ENCODE peak calls at places on chromosome 3, in nine cellular contexts. One of them, this sample, is unnamed.
A peak's percentile ranks its signal among the peaks of the same experiment; 100 is the strongest.

GRCh38 chr3:16841906-16842709 is 42.6 kb upstream of the PLCL2 start:
- DNase-seq in body of pancreas: peak; percentile 61
- DNase-seq in tibial nerve: no peak
- DNase-seq in suprapubic skin: peak; percentile 66
- DNase-seq in nephron progenitor cell: peak; percentile 10
- DNase-seq in adrenal gland: peak; percentile 33
- DNase-seq in endodermal cell: peak; percentile 59
- DNase-seq in stomach: peak; percentile 64
- DNase-seq in fibroblast of pulmonary artery: no peak
- DNase-seq in this sample: no peak

GRCh38 chr3:158709666-158710083 is 22.6 kb downstream of the RARRES1 start:
- DNase-seq in fibroblast of pulmonary artery: peak; percentile 92
- DNase-seq in body of pancreas: peak; percentile 39
- DNase-seq in stomach: no peak
- DNase-seq in nephron progenitor cell: no peak
- DNase-seq in suprapubic skin: no peak
- DNase-seq in tibial nerve: no peak
- DNase-seq in adrenal gland: peak; percentile 64
- DNase-seq in endodermal cell: no peak
- DNase-seq in this sample: no peak

GRCh38 chr3:16455001-16455400 is 58.5 kb downstream of the RFTN1 start:
- DNase-seq in adrenal gland: no peak
- DNase-seq in endodermal cell: no peak
- DNase-seq in nephron progenitor cell: no peak
- DNase-seq in stomach: no peak
- DNase-seq in tibial nerve: peak; percentile 39
- DNase-seq in suprapubic skin: no peak
- DNase-seq in fibroblast of pulmonary artery: no peak
- DNase-seq in body of pancreas: no peak
- DNase-seq in this sample: no peak

GRCh38 chr3:11803977-11804903 is 42.4 kb downstream of the TAMM41 start:
- DNase-seq in adrenal gland: peak; percentile 57
- DNase-seq in body of pancreas: peak; percentile 72
- DNase-seq in endodermal cell: peak; percentile 61
- DNase-seq in fibroblast of pulmonary artery: peak; percentile 75
- DNase-seq in suprapubic skin: no peak
- DNase-seq in nephron progenitor cell: peak; percentile 27
- DNase-seq in tibial nerve: no peak
- DNase-seq in stomach: peak; percentile 42
- DNase-seq in this sample: no peak

GRCh38 chr3:10836676-10837075 is 20.6 kb downstream of the SLC6A11 start:
- DNase-seq in fibroblast of pulmonary artery: no peak
- DNase-seq in tibial nerve: no peak
- DNase-seq in nephron progenitor cell: no peak
- DNase-seq in suprapubic skin: no peak
- DNase-seq in adrenal gland: no peak
- DNase-seq in endodermal cell: no peak
- DNase-seq in stomach: no peak
- DNase-seq in body of pancreas: no peak
- DNase-seq in this sample: no peak

GRCh38 chr3:147267431-147267830 is 138.9 kb downstream of the ZIC4 start:
- DNase-seq in adrenal gland: no peak
- DNase-seq in body of pancreas: no peak
- DNase-seq in endodermal cell: no peak
- DNase-seq in suprapubic skin: no peak
- DNase-seq in tibial nerve: no peak
- DNase-seq in fibroblast of pulmonary artery: no peak
- DNase-seq in stomach: no peak
- DNase-seq in nephron progenitor cell: no peak
- DNase-seq in this sample: no peak

GRCh38 chr3:354433-354832 is 157.9 kb downstream of the CHL1 start:
- DNase-seq in adrenal gland: peak; percentile 38
- DNase-seq in stomach: no peak
- DNase-seq in endodermal cell: peak; percentile 83
- DNase-seq in nephron progenitor cell: peak; percentile 47
- DNase-seq in fibroblast of pulmonary artery: peak; percentile 55
- DNase-seq in tibial nerve: no peak
- DNase-seq in suprapubic skin: no peak
- DNase-seq in body of pancreas: peak; percentile 42
- DNase-seq in this sample: no peak

GRCh38 chr3:57161131-57161538 is 4.0 kb downstream of the IL17RD start:
- DNase-seq in nephron progenitor cell: no peak
- DNase-seq in adrenal gland: no peak
- DNase-seq in stomach: no peak
- DNase-seq in fibroblast of pulmonary artery: peak; percentile 58
- DNase-seq in endodermal cell: no peak
- DNase-seq in suprapubic skin: no peak
- DNase-seq in body of pancreas: no peak
- DNase-seq in tibial nerve: no peak
- DNase-seq in this sample: no peak

GRCh38 chr3:169026543-169027181 is 636.9 kb downstream of the MECOM start:
- DNase-seq in body of pancreas: no peak
- DNase-seq in tibial nerve: no peak
- DNase-seq in adrenal gland: no peak
- DNase-seq in fibroblast of pulmonary artery: peak; percentile 93
- DNase-seq in endodermal cell: no peak
- DNase-seq in suprapubic skin: no peak
- DNase-seq in stomach: no peak
- DNase-seq in nephron progenitor cell: no peak
- DNase-seq in this sample: no peak

GRCh38 chr3:45341876-45342275 is 46.5 kb upstream of the LARS2 start:
- DNase-seq in stomach: no peak
- DNase-seq in body of pancreas: no peak
- DNase-seq in fibroblast of pulmonary artery: no peak
- DNase-seq in endodermal cell: no peak
- DNase-seq in tibial nerve: no peak
- DNase-seq in adrenal gland: no peak
- DNase-seq in nephron progenitor cell: no peak
- DNase-seq in suprapubic skin: no peak
- DNase-seq in this sample: no peak

GRCh38 chr3:71051893-71052687 is 531.4 kb downstream of the FOXP1 start:
- DNase-seq in endodermal cell: no peak
- DNase-seq in adrenal gland: no peak
- DNase-seq in stomach: no peak
- DNase-seq in tibial nerve: no peak
- DNase-seq in fibroblast of pulmonary artery: peak; percentile 62
- DNase-seq in body of pancreas: no peak
- DNase-seq in suprapubic skin: no peak
- DNase-seq in nephron progenitor cell: no peak
- DNase-seq in this sample: no peak

GRCh38 chr3:79257811-79258210 is 510.0 kb downstream of the ROBO1 start:
- DNase-seq in nephron progenitor cell: no peak
- DNase-seq in tibial nerve: no peak
- DNase-seq in stomach: no peak
- DNase-seq in suprapubic skin: no peak
- DNase-seq in adrenal gland: no peak
- DNase-seq in endodermal cell: no peak
- DNase-seq in fibroblast of pulmonary artery: no peak
- DNase-seq in body of pancreas: no peak
- DNase-seq in this sample: no peak

GRCh38 chr3:128447561-128448013 is 19.1 kb downstream of the DNAJB8 start:
- DNase-seq in nephron progenitor cell: no peak
- DNase-seq in endodermal cell: no peak
- DNase-seq in suprapubic skin: no peak
- DNase-seq in adrenal gland: no peak
- DNase-seq in tibial nerve: no peak
- DNase-seq in stomach: no peak
- DNase-seq in body of pancreas: no peak
- DNase-seq in fibroblast of pulmonary artery: no peak
- DNase-seq in this sample: no peak

DNA sequence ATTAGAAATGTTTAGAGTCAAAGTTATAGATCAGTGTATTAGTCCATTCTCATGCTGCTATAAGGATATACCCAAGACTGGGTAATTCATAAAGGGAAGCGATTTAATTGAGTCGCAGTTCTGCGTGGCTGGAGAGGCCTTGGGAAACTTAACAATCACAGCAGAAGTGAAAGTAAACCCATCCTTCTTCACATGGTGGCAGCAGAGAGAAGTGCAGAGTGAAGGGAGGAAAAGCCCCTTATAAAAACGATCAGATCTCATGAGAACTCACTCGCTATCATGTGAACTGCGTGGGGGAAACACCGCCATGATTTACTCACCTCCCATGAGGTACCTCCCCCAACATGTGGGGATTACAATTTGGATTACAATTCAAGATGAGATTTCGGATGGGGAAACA is 871.5 kb downstream of the DIPK2A start:
- DNase-seq in stomach: no peak
- DNase-seq in fibroblast of pulmonary artery: peak; percentile 18
- DNase-seq in endodermal cell: no peak
- DNase-seq in adrenal gland: no peak
- DNase-seq in body of pancreas: no peak
- DNase-seq in suprapubic skin: no peak
- DNase-seq in nephron progenitor cell: no peak
- DNase-seq in tibial nerve: no peak
- DNase-seq in this sample: no peak
- TF ChIP-seq CTCF in stomach: no peak
- TF ChIP-seq CTCF in fibroblast of pulmonary artery: peak; percentile 21
- TF ChIP-seq CTCF in endodermal cell: peak; percentile 51
- TF ChIP-seq CTCF in adrenal gland: no peak
- TF ChIP-seq CTCF in body of pancreas: no peak
- TF ChIP-seq CTCF in suprapubic skin: no peak
- TF ChIP-seq CTCF in nephron progenitor cell: no peak
- TF ChIP-seq CTCF in tibial nerve: no peak
- TF ChIP-seq CTCF in this sample: peak; percentile 20

GRCh38 chr3:49329201-49329600 is 10.7 kb downstream of the USP4 start:
- DNase-seq in endodermal cell: no peak
- DNase-seq in nephron progenitor cell: no peak
- DNase-seq in stomach: no peak
- DNase-seq in fibroblast of pulmonary artery: no peak
- DNase-seq in body of pancreas: no peak
- DNase-seq in adrenal gland: no peak
- DNase-seq in tibial nerve: no peak
- DNase-seq in suprapubic skin: no peak
- DNase-seq in this sample: no peak

GRCh38 chr3:49327485-49327884 is 12.4 kb downstream of the USP4 start:
- DNase-seq in adrenal gland: no peak
- DNase-seq in tibial nerve: no peak
- DNase-seq in nephron progenitor cell: no peak
- DNase-seq in fibroblast of pulmonary artery: peak; percentile 20
- DNase-seq in suprapubic skin: no peak
- DNase-seq in stomach: no peak
- DNase-seq in endodermal cell: no peak
- DNase-seq in body of pancreas: no peak
- DNase-seq in this sample: no peak

GRCh38 chr3:49324768-49325167 is 15.1 kb downstream of the USP4 start:
- DNase-seq in body of pancreas: no peak
- DNase-seq in stomach: no peak
- DNase-seq in endodermal cell: no peak
- DNase-seq in nephron progenitor cell: no peak
- DNase-seq in adrenal gland: no peak
- DNase-seq in tibial nerve: no peak
- DNase-seq in fibroblast of pulmonary artery: no peak
- DNase-seq in suprapubic skin: no peak
- DNase-seq in this sample: no peak
- TF ChIP-seq CTCF in body of pancreas: no peak
- TF ChIP-seq CTCF in stomach: no peak
- TF ChIP-seq CTCF in endodermal cell: no peak
- TF ChIP-seq CTCF in nephron progenitor cell: no peak
- TF ChIP-seq CTCF in adrenal gland: no peak
- TF ChIP-seq CTCF in tibial nerve: no peak
- TF ChIP-seq CTCF in fibroblast of pulmonary artery: no peak
- TF ChIP-seq CTCF in suprapubic skin: no peak
- TF ChIP-seq CTCF in this sample: no peak

DNA sequence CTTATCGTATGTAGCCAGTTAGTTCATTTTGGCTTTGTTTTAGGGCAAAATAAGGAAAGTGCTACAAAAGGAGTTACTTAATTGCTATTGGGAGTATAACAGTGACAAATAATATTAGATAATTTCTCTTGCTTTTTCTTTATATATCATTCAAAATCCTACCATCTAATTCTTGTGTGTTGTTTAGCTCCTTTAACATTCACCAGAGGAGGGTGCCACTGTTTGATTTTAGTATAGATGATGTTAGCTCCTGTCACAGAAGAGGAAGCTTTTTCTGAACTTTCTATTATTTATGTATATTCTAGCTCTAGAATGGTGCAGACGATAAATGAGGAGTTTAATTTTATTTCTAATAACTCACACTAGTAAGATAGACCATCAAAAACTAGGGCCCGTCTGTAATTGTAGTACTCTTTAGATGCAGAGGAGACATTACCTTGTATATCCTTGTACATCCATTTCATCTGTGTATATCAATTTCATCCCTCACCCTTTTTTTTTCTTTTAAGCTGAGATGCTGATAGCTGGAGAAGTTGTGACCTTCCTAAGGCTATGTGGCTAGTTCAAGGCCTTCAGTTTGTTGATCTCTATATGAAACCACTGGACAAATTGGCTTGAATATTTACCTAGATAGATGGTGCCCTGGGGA is 3.0 kb downstream of the PPM1L start:
- DNase-seq in endodermal cell: no peak
- DNase-seq in adrenal gland: no peak
- DNase-seq in nephron progenitor cell: no peak
- DNase-seq in stomach: no peak
- DNase-seq in body of pancreas: no peak
- DNase-seq in fibroblast of pulmonary artery: no peak
- DNase-seq in suprapubic skin: no peak
- DNase-seq in tibial nerve: no peak
- DNase-seq in this sample: no peak
- TF ChIP-seq CTCF in endodermal cell: no peak
- TF ChIP-seq CTCF in adrenal gland: peak; percentile 10
- TF ChIP-seq CTCF in nephron progenitor cell: no peak
- TF ChIP-seq CTCF in stomach: no peak
- TF ChIP-seq CTCF in body of pancreas: no peak
- TF ChIP-seq CTCF in fibroblast of pulmonary artery: no peak
- TF ChIP-seq CTCF in suprapubic skin: no peak
- TF ChIP-seq CTCF in tibial nerve: no peak
- TF ChIP-seq CTCF in this sample: peak; percentile 26

GRCh38 chr3:185824051-185824466 is 783 bp downstream of the IGF2BP2 start:
- DNase-seq in fibroblast of pulmonary artery: no peak
- DNase-seq in suprapubic skin: peak; percentile 64
- DNase-seq in stomach: peak; percentile 27
- DNase-seq in nephron progenitor cell: peak; percentile 53
- DNase-seq in adrenal gland: peak; percentile 30
- DNase-seq in endodermal cell: peak; percentile 80
- DNase-seq in body of pancreas: peak; percentile 11
- DNase-seq in tibial nerve: no peak
- DNase-seq in this sample: peak; percentile 72

GRCh38 chr3:185824467-185825378 is at the start of gene IGF2BP2:
- DNase-seq in fibroblast of pulmonary artery: peak; percentile 87
- DNase-seq in tibial nerve: peak; percentile 29
- DNase-seq in stomach: peak; percentile 78
- DNase-seq in body of pancreas: peak; percentile 65
- DNase-seq in suprapubic skin: peak; percentile 79
- DNase-seq in endodermal cell: peak; percentile 92
- DNase-seq in adrenal gland: peak; percentile 68
- DNase-seq in nephron progenitor cell: peak; percentile 86
- DNase-seq in this sample: peak; percentile 92

GRCh38 chr3:185822221-185822956 is 2.5 kb downstream of the IGF2BP2 start:
- DNase-seq in fibroblast of pulmonary artery: peak; percentile 76
- DNase-seq in tibial nerve: no peak
- DNase-seq in nephron progenitor cell: no peak
- DNase-seq in adrenal gland: no peak
- DNase-seq in endodermal cell: no peak
- DNase-seq in body of pancreas: no peak
- DNase-seq in stomach: no peak
- DNase-seq in suprapubic skin: no peak
- DNase-seq in this sample: no peak

GRCh38 chr3:185822957-185823279 is 1.9 kb downstream of the IGF2BP2 start:
- DNase-seq in fibroblast of pulmonary artery: no peak
- DNase-seq in stomach: no peak
- DNase-seq in body of pancreas: no peak
- DNase-seq in tibial nerve: no peak
- DNase-seq in nephron progenitor cell: no peak
- DNase-seq in endodermal cell: no peak
- DNase-seq in suprapubic skin: no peak
- DNase-seq in adrenal gland: no peak
- DNase-seq in this sample: no peak

GRCh38 chr3:185823280-185824044 is 1.4 kb downstream of the IGF2BP2 start:
- DNase-seq in stomach: peak; percentile 59
- DNase-seq in body of pancreas: peak; percentile 40
- DNase-seq in endodermal cell: peak; percentile 79
- DNase-seq in tibial nerve: no peak
- DNase-seq in adrenal gland: peak; percentile 49
- DNase-seq in fibroblast of pulmonary artery: peak; percentile 47
- DNase-seq in nephron progenitor cell: peak; percentile 70
- DNase-seq in suprapubic skin: peak; percentile 64
- DNase-seq in this sample: peak; percentile 72
- TF ChIP-seq CTCF in stomach: no peak
- TF ChIP-seq CTCF in body of pancreas: no peak
- TF ChIP-seq CTCF in endodermal cell: peak; percentile 44
- TF ChIP-seq CTCF in tibial nerve: no peak
- TF ChIP-seq CTCF in adrenal gland: no peak
- TF ChIP-seq CTCF in fibroblast of pulmonary artery: no peak
- TF ChIP-seq CTCF in nephron progenitor cell: no peak
- TF ChIP-seq CTCF in suprapubic skin: no peak
- TF ChIP-seq CTCF in this sample: no peak